ENCODE peak calls at places on chromosomes 2 and 18, in four cellular contexts. G is BJ, Y is choroid plexus epithelial cell, K is AG10803. Q is an unnamed sample.

GRCh38 chr18:36264283-36264682 is 33.2 kb upstream of the FHOD3 start:
- DNase-seq in G (no peak), K (no peak), Y (no peak), Q (no peak)

GRCh38 chr2:27955762-27956161 is 65.2 kb downstream of the BABAM2 start:
- DNase-seq in K (no peak), Y (no peak), G (no peak), Q (no peak)

GRCh38 chr2:238513346-238513745 is 86.6 kb downstream of the ASB1 start:
- DNase-seq in K (peak; percentile 66), G (no peak), Y (peak; percentile 67), Q (peak; percentile 4)

GRCh38 chr2:231397928-231398294 is 2.4 kb downstream of the B3GNT7 start:
- DNase-seq in G (no peak), K (no peak), Y (no peak), Q (no peak)

GRCh38 chr2:176554107-176555048 is 285.1 kb downstream of the MTX2 start:
- DNase-seq in G (no peak), K (peak; percentile 71), Y (peak; percentile 72), Q (no peak)

GRCh38 chr2:200931227-200931626 is 32.2 kb downstream of the ORC2 start:
- DNase-seq in Y (peak; percentile 50), K (no peak), G (no peak), Q (no peak)

GRCh38 chr2:156157670-156158069 is 174.9 kb downstream of the NR4A2 start:
- DNase-seq in Y (no peak), G (no peak), K (no peak), Q (no peak)

GRCh38 chr2:71607490-71607889 is 154.1 kb downstream of the DYSF start:
- DNase-seq in Y (no peak), K (no peak), G (no peak), Q (no peak)

GRCh38 chr2:216713691-216714411 is 18.5 kb upstream of the IGFBP5 start:
- DNase-seq in Y (peak; percentile 90), K (peak; percentile 94), G (peak; percentile 56), Q (peak; percentile 87)

GRCh38 chr2:1721706-1722483 is 22.4 kb downstream of the PXDN start:
- DNase-seq in K (peak; percentile 92), Y (peak; percentile 93), G (peak; percentile 75), Q (peak; percentile 97)

GRCh38 chr2:240816584-240817495 is 3.2 kb downstream of the KIF1A start:
- DNase-seq in K (no peak), Y (no peak), G (no peak), Q (no peak)

GRCh38 chr2:217707116-217707742 is 295.6 kb downstream of the TNS1 start:
- DNase-seq in Y (no peak), G (peak; percentile 24), K (peak; percentile 62), Q (no peak)

GRCh38 chr2:55865095-55865835 is 58.3 kb downstream of the EFEMP1 start:
- DNase-seq in K (peak; percentile 52), Y (peak; percentile 93), G (no peak), Q (no peak)

GRCh38 chr2:173708757-173709156 is 256.4 kb downstream of the SP3 start:
- DNase-seq in Y (no peak), K (no peak), G (no peak), Q (no peak)

GRCh38 chr2:74836675-74837401 is 2.9 kb downstream of the HK2 start:
- DNase-seq in Y (no peak), K (peak; percentile 6), G (no peak), Q (no peak)

GRCh38 chr2:45212953-45213635 is 203.8 kb upstream of the SIX2 start:
- DNase-seq in K (no peak), G (no peak), Y (peak; percentile 39), Q (no peak)

GRCh38 chr2:61438670-61439069 is 32.2 kb downstream of the USP34 start:
- DNase-seq in G (no peak), Y (no peak), K (no peak), Q (no peak)

GRCh38 chr2:233761040-233761769 is 1.1 kb downstream of the UGT1A1 start:
- DNase-seq in Y (peak; percentile 48), G (no peak), K (no peak), Q (no peak)

GRCh38 chr2:197300139-197300538 is 10.4 kb downstream of the ANKRD44 start:
- DNase-seq in K (no peak), G (no peak), Y (no peak), Q (no peak)

GRCh38 chr2:11073791-11074190 is 81.5 kb upstream of the SLC66A3 start:
- DNase-seq in Y (peak; percentile 58), G (peak; percentile 12), K (peak; percentile 63), Q (no peak)

GRCh38 chr2:212480447-212480846 is 58.2 kb downstream of the ERBB4 start:
- DNase-seq in Y (no peak), G (no peak), K (no peak), Q (no peak)

GRCh38 chr18:79402977-79403722 is 7.4 kb downstream of the NFATC1 start:
- DNase-seq in K (peak; percentile 72), Y (no peak), G (no peak), Q (no peak)

GRCh38 chr2:36812196-36812595 is 115.7 kb downstream of the VIT start:
- DNase-seq in K (no peak), G (no peak), Y (no peak), Q (no peak)

GRCh38 chr2:202589582-202589949 is 45.2 kb upstream of the FAM117B start:
- DNase-seq in G (no peak), K (no peak), Y (no peak), Q (no peak)

GRCh38 chr2:142218471-142218870 is 87.7 kb upstream of the LRP1B start:
- DNase-seq in K (no peak), Y (peak; percentile 93), G (no peak), Q (no peak)

GRCh38 chr2:105037572-105038382 is at the start of gene MRPS9:
- DNase-seq in Y (peak; percentile 99), G (peak; percentile 91), K (peak; percentile 96), Q (peak; percentile 69)
- H3K4me3 ChIP-seq in Y (peak within 1 kb of the TSS; percentile 81), G (peak within 1 kb of the TSS; percentile 74), K (peak within 1 kb of the TSS; percentile 85), Q (peak within 1 kb of the TSS; percentile 90)

GRCh38 chr2:24046599-24046929 is 627 bp downstream of the WDCP start:
- DNase-seq in G (no peak), K (peak; percentile 8), Y (peak; percentile 11), Q (no peak)

GRCh38 chr2:24045511-24046508 is 1.4 kb downstream of the WDCP start:
- DNase-seq in G (no peak), K (no peak), Y (no peak), Q (no peak)

GRCh38 chr2:24046930-24047702 is at the start of gene WDCP:
- DNase-seq in G (peak; percentile 97), K (peak; percentile 98), Y (peak; percentile 100), Q (peak; percentile 89)

GRCh38 chr2:24048662-24049484 is 668 bp upstream of the FKBP1B start:
- DNase-seq in G (no peak), K (no peak), Y (no peak), Q (no peak)

GRCh38 chr2:24047703-24048033 is 477 bp upstream of the WDCP start:
- DNase-seq in Y (no peak), G (no peak), K (no peak), Q (no peak)
- H3K4me3 ChIP-seq in Y (no peak overlapping the region), G (no peak overlapping the region), K (peak overlapping the region; percentile 1), Q (peak overlapping the region; percentile 10)

DNA sequence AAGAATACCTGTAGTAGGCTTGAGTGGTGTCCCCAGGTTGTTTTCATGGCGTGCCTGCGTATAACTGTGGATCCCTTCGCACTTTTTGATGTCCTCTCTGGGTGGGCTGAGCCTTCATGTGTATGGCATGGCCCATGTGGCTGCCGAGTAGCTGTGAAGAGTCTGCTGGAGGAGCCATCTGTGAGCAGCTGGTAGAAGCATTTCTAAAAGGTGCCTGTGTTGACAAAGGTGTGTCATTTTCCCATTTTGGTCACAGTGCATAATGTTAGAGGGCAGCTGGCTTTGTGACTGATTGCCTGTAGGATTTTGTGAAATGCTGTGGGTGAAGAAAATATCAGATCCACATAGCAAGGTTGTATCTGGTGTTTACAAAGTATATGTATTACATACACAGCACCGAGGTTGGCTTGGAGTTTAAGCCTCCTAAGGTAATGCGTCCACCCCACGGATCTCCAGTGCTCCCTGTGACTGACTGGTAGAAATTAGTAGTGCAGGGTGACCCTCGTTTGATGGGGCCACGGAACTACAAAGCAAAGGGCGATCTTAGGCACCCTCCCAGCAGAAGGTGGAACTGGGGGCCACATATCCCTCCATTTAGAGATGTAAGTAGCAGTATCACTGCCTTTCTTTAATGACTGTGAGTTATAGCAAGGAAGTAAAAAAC is 16.5 kb downstream of the GATA6 start:
- DNase-seq in Y (no peak), G (no peak), K (no peak), Q (no peak)
- H3K4me3 ChIP-seq in Y (no peak overlapping the region), G (no peak overlapping the region), K (no peak overlapping the region), Q (no peak overlapping the region)

GRCh38 chr2:170121689-170122088 is 56.3 kb upstream of the MYO3B start:
- DNase-seq in K (no peak), Y (no peak), G (no peak), Q (no peak)
- H3K4me3 ChIP-seq in K (no peak overlapping the region), Y (no peak overlapping the region), G (no peak overlapping the region), Q (no peak overlapping the region)

DNA sequence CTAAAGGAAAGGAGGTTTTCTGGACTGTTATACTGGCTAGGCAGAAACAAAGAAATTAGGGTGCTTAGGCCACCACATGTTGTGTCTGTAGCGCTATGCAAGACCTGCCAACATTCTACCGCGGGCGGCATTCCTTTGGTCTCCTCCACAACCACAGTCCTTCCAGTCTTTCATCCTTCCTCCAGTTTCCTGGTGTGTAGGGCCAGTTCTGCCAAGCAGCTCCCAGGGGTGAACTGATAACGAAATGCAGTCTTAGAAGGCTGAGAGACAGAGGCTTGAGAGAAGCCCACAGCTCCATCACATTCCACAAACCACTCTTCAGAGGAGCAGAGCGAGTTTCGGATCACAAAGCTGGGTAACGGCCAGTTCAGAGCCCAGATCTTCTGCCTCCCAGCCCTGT is 19.5 kb upstream of the CXXC1 start:
- DNase-seq in G (no peak), Y (peak; percentile 73), K (peak; percentile 58), Q (no peak)
- H3K4me3 ChIP-seq in G (no peak overlapping the region), Y (peak overlapping the region; percentile 66), K (no peak overlapping the region), Q (peak overlapping the region; percentile 69)

DNA sequence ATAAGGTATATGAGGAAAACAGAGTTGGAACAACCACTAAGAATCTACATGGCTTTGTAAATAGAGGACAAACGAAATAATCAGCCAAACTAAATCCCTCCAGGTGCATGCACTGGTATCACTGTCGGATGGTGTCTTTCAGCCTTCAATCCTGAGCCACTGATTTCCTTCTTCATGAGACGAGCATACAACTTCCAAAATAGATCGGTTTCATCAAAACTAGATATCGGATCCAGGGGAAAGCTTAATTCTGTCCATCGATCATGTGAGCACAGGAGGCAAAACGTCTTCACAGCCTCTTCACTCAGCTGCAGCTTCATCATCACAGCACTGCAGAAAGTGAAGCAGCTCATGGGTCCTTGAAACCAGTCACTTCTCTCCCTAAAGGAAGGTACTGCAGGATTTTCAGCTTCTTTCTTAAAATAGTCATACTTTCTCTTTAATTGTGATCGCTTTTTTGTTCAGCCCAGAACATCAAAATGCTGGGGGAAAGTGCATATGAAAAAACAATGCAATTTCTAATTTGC is 80.5 kb downstream of the DTNB start:
- DNase-seq in K (no peak), Y (no peak), G (no peak), Q (no peak)
- H3K4me3 ChIP-seq in K (no peak overlapping the region), Y (no peak overlapping the region), G (no peak overlapping the region), Q (no peak overlapping the region)